ENCODE peak calls at places on chromosomes 13 and 19, in seven cellular contexts. Q is Caco-2, G is right cardiac atrium, W is GM23248, F is aorta, P is cardiac muscle cell, E is upper lobe of right lung. U is an unnamed sample.

GRCh38 chr13:23445794-23446193 is 12.3 kb upstream of the SACS start:
- DNase-seq in P (no peak), G (no peak), W (no peak), Q (no peak), F (no peak), E (no peak), U (no peak)

GRCh38 chr13:73039201-73040108 is 19.4 kb upstream of the KLF5 start:
- DNase-seq in W (peak; percentile 6), E (no peak), F (no peak), Q (no peak), G (no peak), P (no peak), U (no peak)

GRCh38 chr13:72284791-72285190 is 417.8 kb upstream of the DACH1 start:
- DNase-seq in W (no peak), Q (no peak), G (no peak), P (no peak), F (no peak), E (no peak), U (no peak)

GRCh38 chr13:34410653-34411052 is 531.4 kb upstream of the NBEA start:
- DNase-seq in G (no peak), E (no peak), F (no peak), W (no peak), P (no peak), Q (no peak), U (no peak)

GRCh38 chr13:27379694-27380596 is 44.5 kb upstream of the GTF3A start:
- DNase-seq in Q (peak; percentile 90), F (peak; percentile 56), W (peak; percentile 78), E (no peak), P (peak; percentile 69), G (peak; percentile 73), U (peak; percentile 36)

GRCh38 chr13:30017880-30018279 is 167.5 kb upstream of the UBL3 start:
- DNase-seq in Q (no peak), F (no peak), G (no peak), W (no peak), P (peak; percentile 49), E (no peak), U (no peak)

GRCh38 chr13:65959305-65959704 is 1270.8 kb downstream of the PCDH9 start:
- DNase-seq in F (no peak), P (no peak), Q (no peak), W (peak; percentile 2), G (no peak), E (no peak), U (no peak)

GRCh38 chr13:112881656-112882554 is 87.1 kb upstream of the MCF2L start:
- DNase-seq in E (no peak), G (no peak), P (no peak), F (peak; percentile 32), W (no peak), Q (no peak), U (no peak)

GRCh38 chr19:15516363-15516762 is 8.0 kb downstream of the CYP4F22 start:
- DNase-seq in E (no peak), F (no peak), P (no peak), Q (no peak), W (no peak), G (no peak), U (no peak)

GRCh38 chr13:112071011-112071901 is 4.3 kb downstream of the SOX1 start:
- DNase-seq in E (no peak), G (no peak), W (no peak), F (no peak), Q (no peak), P (no peak), U (no peak)

GRCh38 chr13:48304132-48304876 is 753 bp downstream of the RB1 start:
- DNase-seq in G (no peak), Q (peak; percentile 22), W (peak; percentile 70), P (peak; percentile 49), E (no peak), F (peak; percentile 56), U (peak; percentile 36)

GRCh38 chr19:28665748-28666147 is 547.2 kb downstream of the UQCRFS1 start:
- DNase-seq in W (no peak), Q (no peak), E (no peak), G (no peak), F (no peak), P (no peak), U (no peak)

GRCh38 chr13:87120476-87120875 is 550.7 kb upstream of the SLITRK5 start:
- DNase-seq in E (no peak), F (no peak), P (no peak), G (no peak), W (peak; percentile 55), Q (no peak), U (no peak)

GRCh38 chr13:26340812-26341211 is 86.9 kb downstream of the CDK8 start:
- DNase-seq in W (peak; percentile 10), Q (no peak), E (no peak), F (no peak), P (no peak), G (no peak), U (no peak)

GRCh38 chr19:48413879-48414623 is 20.6 kb downstream of the GRIN2D start:
- DNase-seq in E (peak; percentile 59), Q (no peak), G (no peak), W (peak; percentile 75), F (no peak), P (no peak), U (no peak)

GRCh38 chr19:34393629-34394028 is 10.6 kb upstream of the PDCD2L start:
- DNase-seq in P (no peak), F (no peak), E (no peak), Q (no peak), W (no peak), G (peak; percentile 58), U (no peak)

GRCh38 chr13:29935309-29935981 is 85.0 kb upstream of the UBL3 start:
- DNase-seq in F (peak; percentile 63), E (no peak), Q (no peak), W (no peak), G (no peak), P (no peak), U (no peak)

GRCh38 chr13:63625869-63626268 is 2210.2 kb upstream of the PCDH20 start:
- DNase-seq in W (no peak), E (no peak), P (no peak), Q (no peak), F (no peak), G (no peak), U (no peak)

DNA sequence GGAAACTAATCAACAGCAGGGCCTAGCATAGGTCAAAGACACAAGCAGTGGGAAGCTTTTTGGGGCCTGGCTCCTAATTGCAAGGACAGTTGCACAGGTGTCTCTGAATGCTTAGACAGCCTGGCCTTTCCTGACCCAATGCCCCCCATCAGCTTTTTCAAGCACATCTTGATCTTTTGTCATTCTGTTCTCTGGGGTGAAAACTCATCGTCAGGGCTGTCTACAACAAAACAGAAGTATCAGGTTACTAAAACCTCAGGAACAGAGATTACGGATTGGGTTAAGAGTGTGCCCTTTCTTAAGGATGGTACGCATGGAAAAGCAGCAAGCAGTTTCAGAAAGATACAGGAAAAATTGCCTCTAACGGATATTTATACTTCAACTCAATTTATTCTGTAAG is 8.3 kb upstream of the ZNF254 start:
- DNase-seq in Q (no peak), E (no peak), G (no peak), F (no peak), W (no peak), P (no peak), U (no peak)
- H3K4me1 ChIP-seq in Q (no peaks in the 10 kb centered on the region), E (no peaks in the 10 kb centered on the region), G (no peaks in the 10 kb centered on the region), F (no peaks in the 10 kb centered on the region), W (no peaks in the 10 kb centered on the region), P (peaks cover 10% of the 10 kb centered on the region), U (peaks cover 5% of the 10 kb centered on the region)

DNA sequence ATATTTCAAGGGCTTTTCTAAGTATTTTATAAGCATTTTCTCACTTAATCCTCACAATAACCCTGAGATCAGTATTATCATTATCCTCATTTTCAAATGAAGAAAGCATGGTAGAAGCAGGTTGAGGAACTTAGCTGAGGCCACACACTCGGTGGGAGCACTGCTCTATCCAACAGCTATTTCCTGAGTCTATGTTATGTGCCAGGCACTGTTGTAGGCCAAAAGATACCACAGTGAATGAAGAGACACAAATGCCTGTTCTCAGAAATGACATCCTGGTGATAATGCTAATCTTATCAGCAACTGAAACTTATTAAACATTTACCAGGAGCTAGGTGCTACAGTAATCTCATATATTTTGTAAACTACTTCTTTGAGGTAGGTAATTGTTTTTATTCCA is 553.9 kb upstream of the ARGLU1 start:
- DNase-seq in E (no peak), Q (no peak), P (no peak), W (no peak), G (no peak), F (no peak), U (no peak)
- H3K4me1 ChIP-seq in E (no peaks in the 10 kb centered on the region), Q (peaks cover 76% of the 10 kb centered on the region), P (no peaks in the 10 kb centered on the region), W (no peaks in the 10 kb centered on the region), G (peaks cover 1% of the 10 kb centered on the region), F (no peaks in the 10 kb centered on the region), U (peaks cover 7% of the 10 kb centered on the region)

GRCh38 chr19:4795400-4795799 is 3.9 kb downstream of the FEM1A start:
- DNase-seq in W (peak; percentile 54), E (no peak), P (no peak), F (no peak), G (peak; percentile 13), Q (no peak), U (no peak)

GRCh38 chr19:4800591-4801081 is 9.1 kb downstream of the FEM1A start:
- DNase-seq in F (no peak), E (peak; percentile 92), Q (peak; percentile 80), P (no peak), G (peak; percentile 69), W (no peak), U (no peak)

GRCh38 chr19:4791183-4792018 is at the start of gene FEM1A:
- DNase-seq in W (peak; percentile 100), Q (peak; percentile 97), E (peak; percentile 99), P (peak; percentile 100), G (peak; percentile 99), F (peak; percentile 100), U (peak; percentile 99)

GRCh38 chr19:4794971-4795370 is 3.4 kb downstream of the FEM1A start:
- DNase-seq in F (no peak), G (peak; percentile 28), P (no peak), W (no peak), E (no peak), Q (no peak), U (no peak)
- H3K4me1 ChIP-seq in F (no peaks in the 10 kb centered on the region), G (no peaks in the 10 kb centered on the region), P (no peaks in the 10 kb centered on the region), W (peaks cover 4% of the 10 kb centered on the region), E (peaks cover 27% of the 10 kb centered on the region), Q (peaks cover under 1% of the 10 kb centered on the region), U (peaks cover 58% of the 10 kb centered on the region)

GRCh38 chr19:30160996-30161655 is 211.1 kb upstream of the ZNF536 start:
- DNase-seq in Q (no peak), P (no peak), F (no peak), W (no peak), E (no peak), G (no peak), U (no peak)

GRCh38 chr19:30163663-30164062 is 208.5 kb upstream of the ZNF536 start:
- DNase-seq in P (no peak), Q (no peak), F (no peak), G (no peak), E (no peak), W (no peak), U (peak; percentile 26)

GRCh38 chr19:30160426-30160825 is 211.8 kb upstream of the ZNF536 start:
- DNase-seq in P (no peak), E (no peak), W (no peak), G (no peak), F (no peak), Q (no peak), U (no peak)

GRCh38 chr19:30162718-30163117 is 209.5 kb upstream of the ZNF536 start:
- DNase-seq in W (no peak), E (no peak), G (no peak), P (no peak), Q (no peak), F (no peak), U (no peak)

GRCh38 chr19:30161770-30162169 is 210.4 kb upstream of the ZNF536 start:
- DNase-seq in G (no peak), Q (no peak), P (no peak), W (no peak), E (no peak), F (no peak), U (no peak)
- H3K4me1 ChIP-seq in G (no peaks in the 10 kb centered on the region), Q (no peaks in the 10 kb centered on the region), P (no peaks in the 10 kb centered on the region), W (no peaks in the 10 kb centered on the region), E (no peaks in the 10 kb centered on the region), F (no peaks in the 10 kb centered on the region), U (peaks cover 3% of the 10 kb centered on the region)